ENCODE peak calls at places on chromosomes 13 and 19, in seven cellular contexts. D is tibial nerve; S is EH; O is stimulated activated CD4-positive, alpha-beta T cell treated with anti-CD3 and anti-CD28 coated beads, Interleukin-1b, Interleukin-23, amount 100 ng/mL, for 4 hours; Z is pons; A is GM18507; M is T-helper 17 cell. L is an unnamed sample.

GRCh38 chr19:13284929-13285928 is 135.0 kb downstream of the IER2 start:
- DNase-seq in D (no peak), S (no peak), O (no peak), Z (no peak), A (no peak), M (no peak), L (no peak)

GRCh38 chr13:111614009-111614408 is 293.6 kb downstream of the TEX29 start:
- DNase-seq in D (no peak), S (no peak), O (no peak), Z (no peak), A (no peak), M (no peak), L (no peak)

GRCh38 chr19:16607819-16608218 is 20.2 kb downstream of the MED26 start:
- DNase-seq in D (no peak), S (no peak), O (no peak), Z (no peak), A (no peak), M (no peak), L (no peak)

GRCh38 chr13:19056984-19057490 is 124.6 kb downstream of the TUBA3C start:
- DNase-seq in D (no peak), S (no peak), O (no peak), Z (no peak), A (no peak), M (no peak), L (no peak)

GRCh38 chr13:105139048-105139379 is 1396.4 kb downstream of the EFNB2 start:
- DNase-seq in D (no peak), S (no peak), O (no peak), Z (no peak), A (no peak), M (no peak), L (no peak)

GRCh38 chr13:66586489-66586888 is 643.6 kb downstream of the PCDH9 start:
- DNase-seq in D (no peak), S (no peak), O (no peak), Z (no peak), A (no peak), M (no peak), L (no peak)

GRCh38 chr19:42634409-42635232 is 39.9 kb upstream of the CEACAM8 start:
- DNase-seq in D (no peak), S (peak), O (no peak), Z (peak), A (peak), M (no peak), L (no peak)

GRCh38 chr13:22047082-22047784 is 376.4 kb downstream of the FGF9 start:
- DNase-seq in D (no peak), S (no peak), O (no peak), Z (no peak), A (no peak), M (no peak), L (no peak)

GRCh38 chr13:46559272-46559805 is 6.4 kb downstream of the LRCH1 start:
- DNase-seq in D (no peak), S (no peak), O (no peak), Z (no peak), A (no peak), M (no peak), L (no peak)

GRCh38 chr19:15288146-15288963 is 44.0 kb downstream of the BRD4 start:
- DNase-seq in D (peak), S (peak), O (no peak), Z (peak), A (no peak), M (no peak), L (no peak)

GRCh38 chr13:25380741-25381324 is 9.1 kb downstream of the ATP8A2 start:
- DNase-seq in D (no peak), S (no peak), O (no peak), Z (no peak), A (no peak), M (no peak), L (no peak)

GRCh38 chr13:99269627-99270252 is 11.6 kb upstream of the GPR18 start:
- DNase-seq in D (no peak), S (peak), O (no peak), Z (peak), A (no peak), M (no peak), L (no peak)

GRCh38 chr19:56840452-56841193 is at the start of the genes PEG3 and ZIM2:
- DNase-seq in D (no peak), S (no peak), O (no peak), Z (peak), A (no peak), M (no peak), L (no peak)

GRCh38 chr19:10271543-10272086 is 695 bp downstream of the ICAM1 start:
- DNase-seq in D (no peak), S (peak), O (no peak), Z (peak), A (no peak), M (no peak), L (no peak)

GRCh38 chr13:20580257-20580656 is 13.3 kb downstream of the IFT88 start:
- DNase-seq in D (no peak), S (no peak), O (no peak), Z (no peak), A (no peak), M (no peak), L (no peak)

GRCh38 chr19:55284405-55285058 is 735 bp downstream of the BRSK1 start:
- DNase-seq in D (no peak), S (no peak), O (no peak), Z (no peak), A (no peak), M (no peak), L (no peak)

GRCh38 chr13:31367410-31367809 is 167.6 kb downstream of the B3GLCT start:
- DNase-seq in D (no peak), S (no peak), O (no peak), Z (no peak), A (no peak), M (no peak), L (no peak)

GRCh38 chr19:7751157-7751783 is 3.9 kb upstream of the CD209 start:
- DNase-seq in D (no peak), S (no peak), O (peak), Z (no peak), A (no peak), M (no peak), L (no peak)

GRCh38 chr13:113771709-113772331 is 12.8 kb downstream of the TMEM255B start:
- DNase-seq in D (no peak), S (peak), O (no peak), Z (no peak), A (no peak), M (no peak), L (no peak)

GRCh38 chr19:14101003-14101545 is 10.5 kb upstream of the SAMD1 start:
- DNase-seq in D (no peak), S (no peak), O (no peak), Z (no peak), A (no peak), M (no peak), L (no peak)

GRCh38 chr13:32048816-32049215 is 17.2 kb downstream of the FRY start:
- DNase-seq in D (no peak), S (peak), O (no peak), Z (no peak), A (no peak), M (no peak), L (no peak)

GRCh38 chr19:46133101-46133627 is 8.7 kb upstream of the IGFL3 start:
- DNase-seq in D (no peak), S (peak), O (no peak), Z (peak), A (no peak), M (no peak), L (no peak)

GRCh38 chr13:113485545-113485944 is 5.0 kb downstream of the DCUN1D2 start:
- DNase-seq in D (no peak), S (no peak), O (no peak), Z (no peak), A (no peak), M (no peak), L (no peak)

GRCh38 chr13:66559093-66559492 is 671.0 kb downstream of the PCDH9 start:
- DNase-seq in D (no peak), S (no peak), O (no peak), Z (no peak), A (no peak), M (no peak), L (no peak)

GRCh38 chr19:38710928-38711725 is 33.1 kb downstream of the CAPN12 start:
- DNase-seq in D (peak), S (no peak), O (no peak), Z (peak), A (no peak), M (no peak), L (no peak)

GRCh38 chr19:35318679-35319448 is 10.1 kb upstream of the CD22 start:
- DNase-seq in D (no peak), S (peak), O (no peak), Z (peak), A (no peak), M (no peak), L (no peak)